ENCODE peak calls at places on chromosome 15, in ten cellular contexts. Q, H, V, Y, S, O, A, E, L and F are unnamed samples.

GRCh38 chr15:56366211-56366610 is 985 bp downstream of the TEX9 start:
- DNase-seq in L (peak), Q (no peak), V (no peak), H (no peak), S (no peak), E (no peak), Y (peak), O (no peak), A (peak), F (peak)

GRCh38 chr15:70096215-70096974 is 1.3 kb downstream of the TLE3 start:
- DNase-seq in A (peak), L (peak), H (peak), O (peak), Y (peak), S (no peak), E (no peak), V (peak), Q (no peak), F (peak)

GRCh38 chr15:29888651-29889050 is 66.4 kb upstream of the TJP1 start:
- DNase-seq in V (no peak), H (no peak), E (peak), L (no peak), Y (no peak), S (no peak), Q (peak), O (no peak), A (peak), F (no peak)

GRCh38 chr15:78951841-78952238 is 7.0 kb upstream of the CTSH start:
- DNase-seq in H (no peak), O (no peak), S (no peak), V (no peak), A (peak), Y (no peak), L (peak), E (peak), Q (peak), F (no peak)

GRCh38 chr15:100005715-100006114 is 272.5 kb upstream of the LYSMD4 start:
- DNase-seq in Q (no peak), O (no peak), Y (no peak), H (no peak), S (no peak), L (no peak), V (no peak), E (no peak), A (no peak), F (no peak)

GRCh38 chr15:81296673-81297072 is 27.3 kb downstream of the STARD5 start:
- DNase-seq in E (no peak), L (no peak), V (peak), Q (no peak), A (no peak), H (peak), S (no peak), Y (peak), O (peak), F (no peak)

GRCh38 chr15:89090791-89091666 is 2.8 kb downstream of the ABHD2 start:
- DNase-seq in E (peak), Q (peak), O (peak), A (peak), L (peak), V (peak), H (peak), S (no peak), Y (peak), F (peak)

GRCh38 chr15:29107291-29107890 is 162.2 kb downstream of the NSMCE3 start:
- DNase-seq in V (no peak), O (no peak), L (no peak), H (no peak), E (no peak), S (no peak), A (no peak), Q (no peak), Y (no peak), F (no peak)

GRCh38 chr15:98043160-98044059 is 82.9 kb downstream of the ARRDC4 start:
- DNase-seq in A (no peak), Y (no peak), O (no peak), V (no peak), E (no peak), Q (no peak), L (no peak), S (no peak), H (no peak), F (no peak)